ENCODE peak calls at places on chromosomes 13 and 19, in seven cellular contexts. One of them, this sample, is unnamed.

GRCh38 chr13:32940601-32941000 is 75.6 kb upstream of the KL start:
- DNase-seq in GM23248: peak; percentile 28
- DNase-seq in H7: no peak
- DNase-seq in neural crest cell: no peak
- DNase-seq in SHP77: peak; percentile 71
- DNase-seq in non-pigmented ciliary epithelial cell: peak; percentile 28
- DNase-seq in iPS-NIHi11: no peak
- DNase-seq in this sample: no peak

GRCh38 chr13:49954674-49955455 is 18.7 kb upstream of the SPRYD7 start:
- DNase-seq in GM23248: peak; percentile 12
- DNase-seq in neural crest cell: no peak
- DNase-seq in H7: no peak
- DNase-seq in SHP77: no peak
- DNase-seq in iPS-NIHi11: no peak
- DNase-seq in non-pigmented ciliary epithelial cell: no peak
- DNase-seq in this sample: no peak

GRCh38 chr19:55474269-55475265 is 1.9 kb upstream of the ZNF628 start:
- DNase-seq in SHP77: no peak
- DNase-seq in H7: no peak
- DNase-seq in neural crest cell: no peak
- DNase-seq in iPS-NIHi11: no peak
- DNase-seq in non-pigmented ciliary epithelial cell: no peak
- DNase-seq in GM23248: peak; percentile 30
- DNase-seq in this sample: no peak

GRCh38 chr19:3476830-3477229 is 3.5 kb downstream of the SMIM24 start:
- DNase-seq in SHP77: no peak
- DNase-seq in neural crest cell: no peak
- DNase-seq in non-pigmented ciliary epithelial cell: no peak
- DNase-seq in H7: no peak
- DNase-seq in iPS-NIHi11: no peak
- DNase-seq in GM23248: no peak
- DNase-seq in this sample: no peak

GRCh38 chr13:110348751-110349150 is 41.7 kb downstream of the COL4A2 start:
- DNase-seq in H7: no peak
- DNase-seq in iPS-NIHi11: no peak
- DNase-seq in non-pigmented ciliary epithelial cell: no peak
- DNase-seq in neural crest cell: no peak
- DNase-seq in SHP77: no peak
- DNase-seq in GM23248: no peak
- DNase-seq in this sample: no peak

GRCh38 chr13:105410602-105411001 is 1124.9 kb downstream of the EFNB2 start:
- DNase-seq in neural crest cell: peak; percentile 47
- DNase-seq in H7: peak; percentile 50
- DNase-seq in SHP77: peak; percentile 54
- DNase-seq in GM23248: peak; percentile 19
- DNase-seq in iPS-NIHi11: peak; percentile 54
- DNase-seq in non-pigmented ciliary epithelial cell: no peak
- DNase-seq in this sample: peak; percentile 69

GRCh38 chr13:19586904-19587634 is 25.7 kb upstream of the TPTE2 start:
- DNase-seq in non-pigmented ciliary epithelial cell: no peak
- DNase-seq in H7: peak; percentile 36
- DNase-seq in SHP77: peak; percentile 62
- DNase-seq in GM23248: peak; percentile 26
- DNase-seq in neural crest cell: no peak
- DNase-seq in iPS-NIHi11: no peak
- DNase-seq in this sample: no peak

GRCh38 chr13:97028441-97029299 is 34.4 kb upstream of the OXGR1 start:
- DNase-seq in SHP77: peak; percentile 58
- DNase-seq in iPS-NIHi11: peak; percentile 68
- DNase-seq in GM23248: peak; percentile 64
- DNase-seq in neural crest cell: peak; percentile 76
- DNase-seq in non-pigmented ciliary epithelial cell: no peak
- DNase-seq in H7: peak; percentile 56
- DNase-seq in this sample: peak; percentile 52

GRCh38 chr19:41586064-41586463 is 10.1 kb downstream of the CEACAM21 start:
- DNase-seq in iPS-NIHi11: no peak
- DNase-seq in SHP77: no peak
- DNase-seq in GM23248: no peak
- DNase-seq in non-pigmented ciliary epithelial cell: no peak
- DNase-seq in neural crest cell: no peak
- DNase-seq in H7: no peak
- DNase-seq in this sample: no peak

GRCh38 chr13:37263881-37264280 is 158.4 kb upstream of the CSNK1A1L start:
- DNase-seq in iPS-NIHi11: peak; percentile 13
- DNase-seq in neural crest cell: no peak
- DNase-seq in SHP77: no peak
- DNase-seq in GM23248: no peak
- DNase-seq in non-pigmented ciliary epithelial cell: no peak
- DNase-seq in H7: peak; percentile 9
- DNase-seq in this sample: no peak

GRCh38 chr13:38905861-38906260 is 84.8 kb downstream of the STOML3 start:
- DNase-seq in GM23248: peak; percentile 5
- DNase-seq in iPS-NIHi11: no peak
- DNase-seq in non-pigmented ciliary epithelial cell: no peak
- DNase-seq in H7: no peak
- DNase-seq in neural crest cell: no peak
- DNase-seq in SHP77: no peak
- DNase-seq in this sample: no peak

GRCh38 chr13:44337581-44337980 is 36.0 kb upstream of the SERP2 start:
- DNase-seq in SHP77: no peak
- DNase-seq in neural crest cell: no peak
- DNase-seq in non-pigmented ciliary epithelial cell: no peak
- DNase-seq in iPS-NIHi11: no peak
- DNase-seq in GM23248: no peak
- DNase-seq in H7: no peak
- DNase-seq in this sample: no peak

GRCh38 chr19:40718774-40719391 is 2.0 kb downstream of the ITPKC start:
- DNase-seq in GM23248: peak; percentile 81
- DNase-seq in H7: peak; percentile 76
- DNase-seq in iPS-NIHi11: peak; percentile 70
- DNase-seq in SHP77: peak; percentile 16
- DNase-seq in neural crest cell: no peak
- DNase-seq in non-pigmented ciliary epithelial cell: no peak
- DNase-seq in this sample: peak; percentile 71